ENCODE peak calls at places on chromosomes 7 and 10, in six cellular contexts. H is A549, Y is SK-N-SH, I is K562, X is H1, U is HepG2. C is an unnamed sample.

GRCh38 chr10:61655335-61655851 is 7.3 kb upstream of the CABCOCO1 start:
- DNase-seq in H (no peak), Y (no peak), I (no peak), X (no peak), U (no peak), C (no peak)

GRCh38 chr10:132199268-132199853 is 12.6 kb downstream of the DPYSL4 start:
- DNase-seq in H (no peak), Y (peak; percentile 42), I (no peak), X (no peak), U (no peak), C (no peak)

GRCh38 chr7:18960735-18961134 is 156.7 kb downstream of the TWIST1 start:
- DNase-seq in H (no peak), Y (no peak), I (no peak), X (no peak), U (no peak), C (no peak)

GRCh38 chr10:132158122-132158741 is 28.5 kb upstream of the DPYSL4 start:
- DNase-seq in H (no peak), Y (peak; percentile 88), I (peak; percentile 16), X (no peak), U (no peak), C (no peak)

GRCh38 chr7:155001756-155002410 is 1.0 kb downstream of the PAXIP1 start:
- DNase-seq in H (peak; percentile 16), Y (no peak), I (peak; percentile 44), X (no peak), U (no peak), C (no peak)

GRCh38 chr10:71408436-71409225 is 11.9 kb downstream of the CDH23 start:
- DNase-seq in H (no peak), Y (no peak), I (no peak), X (peak; percentile 39), U (no peak), C (no peak)

GRCh38 chr7:21869785-21870402 is 75.8 kb downstream of the CDCA7L start:
- DNase-seq in H (peak; percentile 14), Y (no peak), I (no peak), X (no peak), U (no peak), C (no peak)

GRCh38 chr7:132897093-132897492 is 184.8 kb downstream of the CHCHD3 start:
- DNase-seq in H (no peak), Y (no peak), I (no peak), X (no peak), U (no peak), C (no peak)

GRCh38 chr10:121942749-121943148 is 14.9 kb upstream of the ATE1 start:
- DNase-seq in H (peak; percentile 82), Y (no peak), I (no peak), X (no peak), U (no peak), C (no peak)

GRCh38 chr7:128932862-128933821 is 4.6 kb upstream of the IRF5 start:
- DNase-seq in H (no peak), Y (no peak), I (no peak), X (no peak), U (no peak), C (peak; percentile 71)

GRCh38 chr7:84801396-84801795 is 385.5 kb downstream of the SEMA3D start:
- DNase-seq in H (no peak), Y (no peak), I (no peak), X (no peak), U (no peak), C (no peak)

GRCh38 chr10:16996530-16996964 is 133.1 kb downstream of the CUBN start:
- DNase-seq in H (no peak), Y (no peak), I (peak; percentile 20), X (no peak), U (no peak), C (no peak)

GRCh38 chr10:49177391-49178355 is 10.5 kb downstream of the TMEM273 start:
- DNase-seq in H (peak; percentile 21), Y (no peak), I (peak; percentile 53), X (no peak), U (peak; percentile 13), C (peak; percentile 85)

GRCh38 chr7:106216517-106217088 is 68.2 kb downstream of the NAMPT start:
- DNase-seq in H (peak; percentile 88), Y (no peak), I (peak; percentile 55), X (no peak), U (no peak), C (no peak)

GRCh38 chr10:112804036-112804435 is 146.0 kb upstream of the TCF7L2 start:
- DNase-seq in H (no peak), Y (no peak), I (no peak), X (peak; percentile 47), U (peak; percentile 48), C (no peak)

GRCh38 chr7:22969010-22969431 is 44.9 kb downstream of the HYCC1 start:
- DNase-seq in H (no peak), Y (no peak), I (no peak), X (no peak), U (no peak), C (no peak)

GRCh38 chr10:123007558-123008378 is 827 bp downstream of the IKZF5 start:
- DNase-seq in H (peak; percentile 62), Y (peak; percentile 46), I (peak; percentile 10), X (no peak), U (peak; percentile 68), C (peak; percentile 21)

GRCh38 chr7:151081170-151082101 is 827 bp upstream of the FASTK start:
- DNase-seq in H (peak; percentile 46), Y (peak; percentile 63), I (peak; percentile 54), X (peak; percentile 71), U (no peak), C (no peak)

GRCh38 chr7:2567663-2568238 is 9.0 kb downstream of the IQCE start:
- DNase-seq in H (no peak), Y (peak; percentile 69), I (no peak), X (peak; percentile 71), U (peak; percentile 42), C (no peak)

GRCh38 chr7:116560021-116560970 is 35.5 kb downstream of the CAV1 start:
- DNase-seq in H (no peak), Y (no peak), I (no peak), X (no peak), U (no peak), C (no peak)

DNA sequence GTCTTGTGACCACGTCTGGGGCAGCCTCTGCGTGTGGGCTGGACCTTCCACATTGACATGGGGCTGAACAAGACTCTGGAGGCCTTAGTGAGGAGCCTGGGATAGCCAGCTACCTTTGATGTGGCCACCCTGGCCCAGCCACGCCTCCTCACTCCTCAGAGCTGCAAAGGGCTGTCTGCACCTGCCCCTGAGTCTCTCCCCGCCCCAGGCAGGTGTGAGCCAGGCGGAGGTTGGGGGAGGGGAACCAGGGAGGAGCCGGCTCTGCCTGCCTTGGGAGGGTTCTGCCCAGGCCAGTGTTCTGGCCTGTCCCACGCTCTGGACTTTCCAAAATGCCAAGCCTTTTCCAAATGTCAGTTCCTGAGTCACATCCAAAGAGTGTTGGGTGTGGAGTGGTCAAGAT is 72.2 kb downstream of the GTF2IRD1 start:
- DNase-seq in H (no peak), Y (no peak), I (no peak), X (peak; percentile 78), U (no peak), C (no peak)
- TF ChIP-seq CHD2 in H (no peak), Y (no peak), I (no peak), X (no peak), U (no peak), C (no peak)

GRCh38 chr10:110671788-110672579 is 27.8 kb downstream of the RBM20 start:
- DNase-seq in H (peak; percentile 86), Y (peak; percentile 91), I (peak; percentile 78), X (peak; percentile 83), U (peak; percentile 49), C (peak; percentile 27)
- TF ChIP-seq CHD2 in H (no peak), Y (peak; percentile 67), I (peak; percentile 11), X (no peak), U (no peak), C (no peak)

GRCh38 chr7:33981221-33981620 is 75.9 kb downstream of the BMPER start:
- DNase-seq in H (no peak), Y (no peak), I (no peak), X (no peak), U (no peak), C (no peak)

GRCh38 chr7:33981686-33982424 is 76.5 kb downstream of the BMPER start:
- DNase-seq in H (no peak), Y (no peak), I (no peak), X (no peak), U (no peak), C (no peak)

GRCh38 chr7:33979300-33979806 is 74.0 kb downstream of the BMPER start:
- DNase-seq in H (no peak), Y (no peak), I (no peak), X (no peak), U (no peak), C (no peak)

GRCh38 chr7:33979807-33980355 is 74.5 kb downstream of the BMPER start:
- DNase-seq in H (peak; percentile 89), Y (no peak), I (no peak), X (no peak), U (peak; percentile 5), C (no peak)

DNA sequence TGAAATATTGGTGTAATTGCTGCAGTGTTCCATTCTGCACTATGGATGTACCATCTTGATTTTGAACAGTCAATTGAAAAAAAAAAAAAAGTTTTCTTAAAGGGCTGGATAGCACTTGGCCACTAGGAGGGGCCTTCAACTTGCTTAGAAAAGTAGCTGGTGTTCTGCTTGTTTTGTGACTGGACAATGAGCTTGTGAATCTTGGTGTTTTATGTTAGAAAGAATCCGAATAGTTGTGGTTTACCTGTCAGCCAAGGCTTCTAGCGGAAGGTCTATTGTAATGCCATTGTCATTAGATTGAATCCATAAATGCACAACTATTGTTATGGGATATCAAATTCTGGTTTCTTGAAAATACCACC is 77.1 kb downstream of the BMPER start:
- DNase-seq in H (peak; percentile 67), Y (no peak), I (no peak), X (no peak), U (no peak), C (no peak)
- TF ChIP-seq CHD2 in H (no peak), Y (no peak), I (no peak), X (no peak), U (no peak), C (no peak)

DNA sequence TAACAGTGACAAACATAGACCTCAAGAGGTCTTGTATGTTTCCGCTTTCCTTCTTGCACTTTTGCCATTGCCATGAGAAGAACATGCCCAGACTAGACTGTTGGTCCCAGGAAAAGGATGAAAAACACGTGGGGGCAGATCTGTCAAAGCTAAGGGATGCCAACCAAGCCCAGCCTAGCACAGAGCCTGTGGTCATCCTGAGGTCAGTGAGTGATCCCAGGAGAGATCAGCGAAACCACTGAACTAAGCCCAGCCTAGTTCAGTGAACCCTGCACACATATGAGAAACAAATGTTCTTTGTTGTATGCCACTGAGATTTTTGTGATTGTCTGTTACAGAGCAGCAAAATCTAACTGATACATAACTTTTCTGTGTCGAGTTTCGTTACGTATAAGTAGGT is 718.8 kb downstream of the MAGI2 start:
- DNase-seq in H (no peak), Y (no peak), I (no peak), X (no peak), U (no peak), C (peak; percentile 1)
- TF ChIP-seq CHD2 in H (no peak), Y (no peak), I (no peak), X (no peak), U (no peak), C (no peak)

GRCh38 chr7:45219801-45220200 is 62.2 kb downstream of the RAMP3 start:
- DNase-seq in H (no peak), Y (peak; percentile 49), I (no peak), X (no peak), U (no peak), C (no peak)
- TF ChIP-seq CHD2 in H (no peak), Y (no peak), I (no peak), X (no peak), U (no peak), C (no peak)